ENCODE peak calls at places on chromosomes 5 and 9, in ten cellular contexts. H is neuronal stem cell; F is PC-3; A is heart right ventricle; B is CD8-positive, alpha-beta T cell; U is pancreas; O is osteoblast; E is GM23248; X is uterus; L is GM23338. D is an unnamed sample.

GRCh38 chr9:128296340-128297220 is 20.5 kb downstream of the SWI5 start:
- DNase-seq in H (no peak), F (no peak), A (no peak), B (no peak), U (no peak), O (no peak), E (no peak), X (no peak), L (no peak), D (no peak)

GRCh38 chr5:160271396-160271795 is 41.0 kb downstream of the CCNJL start:
- DNase-seq in H (no peak), F (no peak), A (no peak), B (no peak), U (no peak), O (no peak), E (no peak), X (no peak), L (peak; percentile 62), D (no peak)

GRCh38 chr5:30765227-30765626 is 428.3 kb upstream of the CDH6 start:
- DNase-seq in H (no peak), F (peak; percentile 41), A (no peak), B (no peak), U (no peak), O (peak; percentile 6), E (peak; percentile 28), X (no peak), L (no peak), D (no peak)

GRCh38 chr5:126736141-126736540 is 40.8 kb upstream of the LMNB1 start:
- DNase-seq in H (no peak), F (peak; percentile 54), A (no peak), B (no peak), U (no peak), O (no peak), E (peak; percentile 36), X (no peak), L (no peak), D (no peak)

GRCh38 chr5:34655354-34655991 is 655 bp upstream of the RAI14 start:
- DNase-seq in H (peak; percentile 42), F (peak; percentile 48), A (peak; percentile 38), B (peak; percentile 6), U (peak; percentile 48), O (peak; percentile 90), E (peak; percentile 90), X (peak; percentile 76), L (peak; percentile 69), D (no peak)

GRCh38 chr9:98789765-98790600 is 6.4 kb downstream of the ANKS6 start:
- DNase-seq in H (no peak), F (no peak), A (no peak), B (no peak), U (no peak), O (no peak), E (no peak), X (peak; percentile 20), L (no peak), D (no peak)

GRCh38 chr5:144205141-144205551 is 34.5 kb downstream of the KCTD16 start:
- DNase-seq in H (no peak), F (peak; percentile 9), A (no peak), B (no peak), U (peak; percentile 31), O (peak; percentile 81), E (peak; percentile 72), X (no peak), L (peak; percentile 80), D (no peak)

GRCh38 chr5:68554566-68555279 is 339.2 kb downstream of the PIK3R1 start:
- DNase-seq in H (no peak), F (no peak), A (no peak), B (no peak), U (no peak), O (peak; percentile 37), E (peak; percentile 95), X (peak; percentile 86), L (no peak), D (no peak)

GRCh38 chr9:17380126-17380861 is 198.6 kb upstream of the SH3GL2 start:
- DNase-seq in H (no peak), F (no peak), A (no peak), B (no peak), U (no peak), O (no peak), E (no peak), X (no peak), L (no peak), D (no peak)

GRCh38 chr9:15824310-15824709 is 271.5 kb downstream of the CCDC171 start:
- DNase-seq in H (no peak), F (peak; percentile 6), A (no peak), B (no peak), U (no peak), O (no peak), E (peak; percentile 14), X (no peak), L (peak; percentile 63), D (no peak)

GRCh38 chr5:153749941-153750340 is 259.5 kb downstream of the GRIA1 start:
- DNase-seq in H (peak; percentile 75), F (no peak), A (no peak), B (no peak), U (no peak), O (peak; percentile 42), E (peak; percentile 44), X (no peak), L (no peak), D (no peak)

GRCh38 chr5:38719916-38720315 is 125.9 kb upstream of the OSMR start:
- DNase-seq in H (no peak), F (peak; percentile 56), A (no peak), B (no peak), U (no peak), O (peak; percentile 80), E (peak; percentile 91), X (no peak), L (no peak), D (no peak)

GRCh38 chr5:73818357-73818756 is 192.4 kb downstream of the ARHGEF28 start:
- DNase-seq in H (no peak), F (peak; percentile 33), A (no peak), B (no peak), U (no peak), O (no peak), E (peak; percentile 77), X (no peak), L (no peak), D (no peak)

GRCh38 chr5:150638053-150638444 is 2.4 kb upstream of the SYNPO start:
- DNase-seq in H (no peak), F (no peak), A (no peak), B (no peak), U (no peak), O (peak; percentile 66), E (no peak), X (no peak), L (no peak), D (no peak)
- H3K4me3 ChIP-seq in H (no peak overlapping the region), F (peak overlapping the region; percentile 51), A (no peak overlapping the region), B (no peak overlapping the region), U (no peak overlapping the region), O (no peak overlapping the region), E (no peak overlapping the region), X (no peak overlapping the region), L (no peak overlapping the region), D (no peak overlapping the region)

GRCh38 chr5:54803381-54804025 is 181.9 kb downstream of the ESM1 start:
- DNase-seq in H (no peak), F (no peak), A (no peak), B (no peak), U (no peak), O (no peak), E (peak; percentile 16), X (no peak), L (no peak), D (no peak)
- H3K27ac ChIP-seq in H (no peak overlapping the region), F (no peak overlapping the region), A (peak overlapping the region; percentile 43), B (no peak overlapping the region), U (no peak overlapping the region), O (no peak overlapping the region), E (no peak overlapping the region), X (peak overlapping the region; percentile 21), L (no peak overlapping the region), D (no peak overlapping the region)

DNA sequence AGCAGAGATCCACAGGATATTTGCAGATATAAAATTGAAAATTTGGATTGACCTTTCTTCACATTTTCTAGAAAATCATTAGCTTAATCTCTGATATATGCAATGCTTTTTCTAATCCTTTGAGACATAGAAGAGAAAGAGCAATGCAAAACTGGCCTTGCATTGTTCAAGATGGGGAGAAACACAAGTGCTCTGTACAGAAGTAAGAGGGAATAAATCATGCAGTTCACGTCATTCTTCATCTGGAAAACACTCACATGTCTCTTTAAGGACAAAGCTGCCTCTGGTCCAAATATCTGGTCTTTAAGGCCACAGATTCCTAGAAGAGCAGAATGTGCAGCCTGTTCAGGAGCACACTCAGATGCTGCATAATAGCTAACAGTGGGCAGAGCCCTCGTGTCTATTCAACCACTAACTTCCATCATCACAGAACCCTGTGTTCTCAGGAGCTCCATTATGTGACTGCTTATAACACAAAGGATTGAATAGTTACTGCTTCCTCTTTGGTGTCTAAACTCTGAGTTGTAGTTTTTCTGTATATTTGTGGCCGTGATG is 277.5 kb downstream of the PLK2 start:
- DNase-seq in H (no peak), F (no peak), A (no peak), B (no peak), U (no peak), O (no peak), E (no peak), X (no peak), L (no peak), D (no peak)
- H3K27me3 ChIP-seq in H (no peaks in the 10 kb centered on the region), F (no peaks in the 10 kb centered on the region), A (no peaks in the 10 kb centered on the region), B (no peaks in the 10 kb centered on the region), U (no peaks in the 10 kb centered on the region), O (no peaks in the 10 kb centered on the region), E (no peaks in the 10 kb centered on the region), X (no peaks in the 10 kb centered on the region), L (no peaks in the 10 kb centered on the region), D (no peaks in the 10 kb centered on the region)

GRCh38 chr9:81650836-81651545 is 38.4 kb downstream of the TLE1 start:
- DNase-seq in H (peak; percentile 80), F (no peak), A (no peak), B (no peak), U (no peak), O (no peak), E (no peak), X (no peak), L (no peak), D (no peak)

GRCh38 chr9:81649475-81649874 is 39.9 kb downstream of the TLE1 start:
- DNase-seq in H (peak; percentile 66), F (no peak), A (no peak), B (no peak), U (no peak), O (no peak), E (no peak), X (no peak), L (peak; percentile 40), D (no peak)

GRCh38 chr9:81648891-81649290 is 40.5 kb downstream of the TLE1 start:
- DNase-seq in H (no peak), F (no peak), A (no peak), B (no peak), U (no peak), O (no peak), E (no peak), X (no peak), L (no peak), D (no peak)

GRCh38 chr9:81652058-81652457 is 37.3 kb downstream of the TLE1 start:
- DNase-seq in H (no peak), F (no peak), A (no peak), B (no peak), U (no peak), O (no peak), E (no peak), X (no peak), L (no peak), D (no peak)

DNA sequence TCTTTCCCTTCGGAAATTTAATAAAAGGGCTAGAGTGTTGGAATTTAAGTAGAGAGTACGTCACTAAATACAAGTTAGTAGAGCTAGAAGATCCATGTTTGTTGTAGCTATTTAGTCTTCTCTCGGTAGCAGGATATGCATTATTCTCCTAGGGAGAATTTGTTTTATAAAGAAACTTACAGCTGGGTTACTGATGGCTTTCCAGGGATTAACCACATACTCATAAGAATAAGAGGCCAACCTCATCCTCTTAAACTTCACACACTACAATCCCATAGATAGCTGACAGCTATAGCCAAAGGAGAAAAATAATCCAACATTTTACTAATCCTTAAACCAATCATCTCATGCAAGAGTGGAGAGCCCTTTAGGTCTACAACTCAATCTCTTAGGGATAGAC is 43.0 kb downstream of the TLE1 start:
- DNase-seq in H (no peak), F (no peak), A (no peak), B (no peak), U (no peak), O (no peak), E (no peak), X (no peak), L (peak; percentile 31), D (no peak)
- H3K4me3 ChIP-seq in H (no peak overlapping the region), F (no peak overlapping the region), A (no peak overlapping the region), B (no peak overlapping the region), U (no peak overlapping the region), O (no peak overlapping the region), E (no peak overlapping the region), X (no peak overlapping the region), L (peak overlapping the region; percentile 11), D (no peak overlapping the region)

D was measured in CD8-positive, alpha-beta memory T cell.